ENCODE peak calls at places on chromosomes 1 and 21, in seven cellular contexts. M, S, O, A, P, G and B are unnamed samples.

GRCh38 chr1:203682401-203683383 is 56.1 kb downstream of the ATP2B4 start:
- DNase-seq in M (no peak), S (no peak), O (no peak), A (no peak), P (no peak), G (no peak), B (peak)

GRCh38 chr1:24566266-24566867 is 10.5 kb downstream of the NCMAP start:
- DNase-seq in M (no peak), S (no peak), O (no peak), A (no peak), P (peak), G (no peak), B (no peak)

GRCh38 chr1:115545791-115546733 is 95.7 kb upstream of the VANGL1 start:
- DNase-seq in M (peak), S (peak), O (no peak), A (peak), P (no peak), G (peak), B (peak)

GRCh38 chr1:9852410-9853301 is 28.9 kb upstream of the CLSTN1 start:
- DNase-seq in M (peak), S (no peak), O (no peak), A (no peak), P (no peak), G (no peak), B (no peak)

GRCh38 chr1:119141020-119141424 is 569 bp upstream of the WARS2 start:
- DNase-seq in M (no peak), S (peak), O (peak), A (no peak), P (no peak), G (no peak), B (peak)

GRCh38 chr1:224201853-224202252 is 18.8 kb downstream of the DEGS1 start:
- DNase-seq in M (no peak), S (no peak), O (no peak), A (no peak), P (no peak), G (no peak), B (no peak)

GRCh38 chr1:226798427-226799411 is 59.6 kb upstream of the ITPKB start:
- DNase-seq in M (no peak), S (no peak), O (no peak), A (peak), P (no peak), G (no peak), B (no peak)

GRCh38 chr1:156491151-156491949 is 9.2 kb downstream of the MEF2D start:
- DNase-seq in M (no peak), S (no peak), O (no peak), A (no peak), P (no peak), G (no peak), B (no peak)

GRCh38 chr1:36994863-36995262 is 39.5 kb downstream of the GRIK3 start:
- DNase-seq in M (no peak), S (no peak), O (no peak), A (no peak), P (no peak), G (no peak), B (no peak)

GRCh38 chr21:41258617-41259016 is 58.0 kb upstream of the FAM3B start:
- DNase-seq in M (no peak), S (no peak), O (no peak), A (no peak), P (no peak), G (no peak), B (no peak)

GRCh38 chr1:98515744-98516143 is 145.8 kb upstream of the SNX7 start:
- DNase-seq in M (no peak), S (no peak), O (no peak), A (no peak), P (no peak), G (no peak), B (no peak)

GRCh38 chr21:36430841-36431240 is 45.6 kb downstream of the CHAF1B start:
- DNase-seq in M (peak), S (no peak), O (no peak), A (no peak), P (no peak), G (no peak), B (no peak)

GRCh38 chr1:64686828-64687724 is 57.8 kb upstream of the RAVER2 start:
- DNase-seq in M (peak), S (no peak), O (no peak), A (peak), P (no peak), G (no peak), B (peak)

GRCh38 chr1:61097326-61097725 is 15.0 kb downstream of the NFIA start:
- DNase-seq in M (no peak), S (no peak), O (no peak), A (no peak), P (no peak), G (no peak), B (no peak)

GRCh38 chr1:225973158-225973557 is 26.0 kb downstream of the SDE2 start:
- DNase-seq in M (no peak), S (no peak), O (no peak), A (no peak), P (no peak), G (no peak), B (no peak)

GRCh38 chr1:216051071-216051470 is 372.2 kb downstream of the USH2A start:
- DNase-seq in M (no peak), S (no peak), O (no peak), A (no peak), P (no peak), G (no peak), B (no peak)

GRCh38 chr1:168301664-168302320 is 21.1 kb downstream of the TBX19 start:
- DNase-seq in M (peak), S (no peak), O (no peak), A (no peak), P (no peak), G (no peak), B (no peak)

GRCh38 chr1:219782311-219782710 is 146.0 kb downstream of the SLC30A10 start:
- DNase-seq in M (no peak), S (no peak), O (no peak), A (no peak), P (no peak), G (no peak), B (no peak)

GRCh38 chr1:115210302-115210711 is 121.0 kb upstream of the TSPAN2 start:
- DNase-seq in M (peak), S (no peak), O (no peak), A (no peak), P (no peak), G (no peak), B (no peak)

GRCh38 chr1:53956308-53957168 is 10.4 kb downstream of the LRRC42 start:
- DNase-seq in M (peak), S (no peak), O (no peak), A (no peak), P (no peak), G (no peak), B (no peak)

GRCh38 chr1:212149566-212149965 is 114.0 kb downstream of the DTL start:
- DNase-seq in M (no peak), S (no peak), O (no peak), A (no peak), P (no peak), G (no peak), B (no peak)

GRCh38 chr1:34060901-34061415 is 104.1 kb downstream of the CSMD2 start:
- DNase-seq in M (no peak), S (no peak), O (no peak), A (no peak), P (no peak), G (peak), B (peak)

GRCh38 chr21:16408280-16408669 is 678.5 kb downstream of the USP25 start:
- DNase-seq in M (no peak), S (no peak), O (no peak), A (no peak), P (no peak), G (no peak), B (no peak)
- H3K4me3 ChIP-seq in M (no peak), S (no peak), O (no peak), A (no peak), P (no peak), G (no peak), B (no peak)

GRCh38 chr21:45583831-45584509 is 41.7 kb upstream of the SLC19A1 start:
- DNase-seq in M (no peak), S (no peak), O (peak), A (peak), P (peak), G (no peak), B (no peak)
- H3K4me3 ChIP-seq in M (no peak), S (no peak), O (no peak), A (no peak), P (no peak), G (no peak), B (no peak)

GRCh38 chr21:31728952-31729351 is 3.0 kb downstream of the SCAF4 start:
- DNase-seq in M (no peak), S (no peak), O (no peak), A (no peak), P (no peak), G (no peak), B (no peak)
- H3K4me3 ChIP-seq in M (no peak), S (no peak), O (peak), A (peak), P (no peak), G (no peak), B (no peak)

DNA sequence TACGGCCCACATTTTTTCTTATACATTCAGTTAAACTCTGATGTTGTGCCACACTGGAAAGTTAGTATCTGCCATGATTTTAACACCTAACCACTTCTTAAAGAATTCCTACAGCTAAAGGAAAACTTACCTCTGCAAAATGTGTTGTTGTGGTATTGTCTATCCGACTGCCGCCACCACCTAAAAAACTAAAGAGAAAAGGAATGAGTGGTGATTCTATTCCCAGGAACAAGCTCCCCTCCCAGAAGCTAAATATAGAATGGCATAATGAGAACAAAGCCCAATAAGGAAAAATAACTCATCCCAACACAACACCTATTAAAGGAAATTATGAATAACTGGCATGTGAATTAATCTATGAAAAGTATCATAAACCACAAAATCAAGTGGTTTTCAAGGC is 39.5 kb downstream of the RNF115 start:
- DNase-seq in M (no peak), S (no peak), O (no peak), A (no peak), P (no peak), G (no peak), B (no peak)
- H3K4me3 ChIP-seq in M (no peak), S (peak), O (no peak), A (peak), P (no peak), G (no peak), B (no peak)

GRCh38 chr1:173914366-173914871 is 2.7 kb downstream of the SERPINC1 start:
- DNase-seq in M (peak), S (no peak), O (no peak), A (peak), P (no peak), G (no peak), B (peak)

GRCh38 chr1:173917635-173918493 is 737 bp upstream of the SERPINC1 start:
- DNase-seq in M (no peak), S (no peak), O (no peak), A (no peak), P (no peak), G (no peak), B (no peak)

GRCh38 chr1:173916667-173917066 is 460 bp downstream of the SERPINC1 start:
- DNase-seq in M (no peak), S (no peak), O (no peak), A (no peak), P (no peak), G (no peak), B (no peak)

GRCh38 chr1:173915596-173915995 is 1.5 kb downstream of the SERPINC1 start:
- DNase-seq in M (no peak), S (no peak), O (no peak), A (no peak), P (no peak), G (no peak), B (no peak)

GRCh38 chr1:173917149-173917548 is at the start of gene SERPINC1:
- DNase-seq in M (no peak), S (no peak), O (no peak), A (no peak), P (no peak), G (no peak), B (no peak)
- H3K4me3 ChIP-seq in M (no peak), S (no peak), O (no peak), A (no peak), P (no peak), G (no peak), B (no peak)

DNA sequence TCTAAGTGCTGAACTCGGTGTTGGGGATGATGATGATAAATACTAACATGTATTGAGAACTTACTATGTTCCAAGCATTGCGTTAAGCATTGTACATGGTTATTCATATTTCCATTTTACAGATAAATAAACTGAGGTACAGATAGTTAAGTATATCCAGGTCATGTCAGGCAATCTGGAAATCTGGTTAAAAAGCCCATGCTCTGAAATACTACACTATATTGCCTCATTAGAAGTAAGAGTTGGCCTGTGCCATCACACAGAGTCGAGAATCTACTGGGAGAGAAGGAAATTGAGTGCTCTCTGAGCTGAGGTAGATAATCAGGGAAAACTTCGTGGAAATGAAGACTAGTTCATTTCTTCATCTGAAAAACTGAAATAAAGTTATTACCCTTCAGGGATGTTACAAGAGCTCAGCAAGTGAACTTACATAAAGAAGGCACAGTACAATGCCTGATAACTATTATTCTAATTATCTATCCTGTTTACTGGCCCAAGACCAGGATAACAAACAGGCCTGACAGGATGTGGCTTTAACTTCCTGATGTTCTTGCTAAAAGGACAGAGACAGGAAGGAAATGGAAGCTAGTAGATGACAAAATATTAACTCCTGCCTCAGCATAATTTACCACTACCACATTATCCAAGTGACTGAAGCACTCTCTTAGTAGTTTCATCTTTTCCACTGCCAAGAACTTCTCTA is 85.6 kb downstream of the EPS15 start:
- DNase-seq in M (peak), S (no peak), O (no peak), A (no peak), P (no peak), G (peak), B (no peak)
- H3K4me3 ChIP-seq in M (no peak), S (no peak), O (no peak), A (no peak), P (no peak), G (no peak), B (no peak)

DNA sequence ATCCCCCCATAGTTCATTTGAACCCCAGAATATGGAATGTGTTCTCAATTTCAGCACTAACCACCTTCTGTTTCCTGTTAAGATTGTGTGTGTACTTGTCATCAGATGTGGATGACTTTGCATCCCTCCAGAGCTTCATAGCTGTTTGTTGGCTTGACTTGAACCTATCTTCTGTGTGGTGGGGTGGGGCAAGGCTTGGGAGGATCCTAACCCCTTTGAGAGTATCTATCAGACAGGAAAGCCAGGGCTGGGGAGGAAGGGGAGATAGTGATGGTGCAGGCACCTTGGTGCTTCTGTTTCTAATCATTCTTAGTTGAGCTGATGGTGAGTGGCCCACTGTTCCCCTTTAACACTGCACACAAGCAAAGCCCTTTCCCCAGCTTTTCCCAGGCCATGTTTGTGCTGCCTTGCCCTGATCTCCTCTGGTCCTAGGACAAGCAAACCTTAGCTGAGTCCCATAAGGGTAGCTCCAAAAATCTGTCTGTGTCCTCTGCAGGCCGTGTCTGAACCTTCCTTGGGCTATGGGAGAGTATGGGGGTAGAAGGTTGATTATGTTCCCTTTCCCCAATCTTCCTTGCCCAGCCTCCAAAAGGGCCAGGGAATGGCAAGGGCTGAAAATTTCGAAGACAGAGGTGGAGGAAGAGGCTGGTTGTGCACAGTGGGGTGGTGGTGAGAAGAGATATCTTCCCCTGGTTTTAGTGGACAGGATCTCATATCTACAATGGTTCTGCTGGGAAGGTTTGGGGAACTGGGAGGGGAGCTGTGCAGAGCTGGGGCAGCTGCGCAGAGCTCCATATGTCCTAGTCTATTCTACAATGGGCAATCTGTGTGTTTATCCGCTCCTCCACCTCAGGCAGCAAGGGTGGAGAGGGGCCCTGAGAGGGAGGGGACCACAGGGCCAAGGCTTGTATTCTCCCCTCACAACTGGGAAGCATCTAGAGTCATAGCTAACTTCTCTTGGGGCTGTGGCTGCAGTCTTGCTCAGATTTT is 1.4 kb downstream of the NHLH1 start:
- DNase-seq in M (no peak), S (no peak), O (peak), A (no peak), P (no peak), G (no peak), B (no peak)
- H3K4me3 ChIP-seq in M (no peak), S (no peak), O (no peak), A (no peak), P (no peak), G (no peak), B (no peak)

DNA sequence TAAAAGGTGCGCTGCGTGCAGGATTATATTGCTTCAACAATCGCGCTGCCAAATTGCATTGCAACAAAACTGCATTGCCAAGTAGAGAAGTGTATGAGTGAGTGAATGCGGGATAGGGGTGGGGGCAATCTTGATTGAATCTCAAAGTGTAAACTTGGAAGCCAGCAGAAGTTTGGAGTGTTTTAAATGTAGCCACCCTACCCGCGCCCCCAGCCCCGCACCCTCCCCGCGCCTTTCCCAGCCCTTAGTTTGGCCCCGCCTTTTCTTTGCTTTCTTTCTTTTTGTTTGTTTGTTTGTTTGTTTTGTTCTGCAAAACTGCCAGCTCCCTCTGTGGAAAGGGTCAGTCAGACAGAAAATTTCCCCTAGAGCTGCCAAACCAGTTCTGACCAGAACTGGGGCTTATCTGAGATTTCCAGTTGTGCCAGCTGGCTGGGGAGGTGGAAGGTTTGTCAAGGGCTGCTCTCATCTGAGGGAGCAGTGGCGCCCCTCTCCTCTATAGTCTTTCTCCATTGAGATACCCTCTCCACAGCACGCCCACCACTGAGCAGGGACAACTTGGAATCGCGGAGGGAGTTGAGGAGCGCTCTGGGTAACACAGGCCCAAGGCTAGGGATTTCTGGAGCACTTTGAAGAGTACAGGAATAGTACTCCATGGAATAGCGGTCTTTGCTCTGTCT is 666 bp upstream of the BEND5 start:
- DNase-seq in M (no peak), S (peak), O (no peak), A (peak), P (no peak), G (no peak), B (peak)
- H3K4me3 ChIP-seq in M (peak), S (peak), O (peak), A (peak), P (peak), G (peak), B (peak)